ENCODE peak calls at places on chromosomes 11 and 22, in six cellular contexts. D is heart right ventricle, G is brain microvascular endothelial cell, F is body of pancreas, R is AG04450, B is HCT116. A is an unnamed sample.
A peak's percentile ranks its signal among the peaks of the same experiment; 100 is the strongest.

GRCh38 chr11:116610190-116610589 is 162.6 kb downstream of the BUD13 start:
- DNase-seq in D (no peak), G (no peak), F (no peak), R (no peak), B (no peak), A (no peak)

GRCh38 chr11:67303132-67303988 is at the start of gene SSH3:
- DNase-seq in D (peak; percentile 67), G (no peak), F (peak; percentile 83), R (no peak), B (peak; percentile 42), A (peak; percentile 70)

GRCh38 chr22:24325105-24325757 is 54.6 kb downstream of the SPECC1L start:
- DNase-seq in D (peak; percentile 53), G (peak; percentile 73), F (no peak), R (peak; percentile 57), B (no peak), A (peak; percentile 39)

GRCh38 chr11:8871283-8871775 is 39.7 kb upstream of the AKIP1 start:
- DNase-seq in D (peak; percentile 85), G (peak; percentile 81), F (peak; percentile 50), R (peak; percentile 87), B (peak; percentile 16), A (peak; percentile 70)

GRCh38 chr11:132779487-132779886 is 752.8 kb downstream of the OPCML start:
- DNase-seq in D (no peak), G (peak; percentile 12), F (no peak), R (no peak), B (no peak), A (peak; percentile 3)

GRCh38 chr11:134045799-134046635 is 22.9 kb upstream of the JAM3 start:
- DNase-seq in D (no peak), G (no peak), F (no peak), R (no peak), B (no peak), A (no peak)

GRCh38 chr11:129460714-129461113 is 85.1 kb downstream of the BARX2 start:
- DNase-seq in D (no peak), G (no peak), F (no peak), R (no peak), B (no peak), A (no peak)

GRCh38 chr11:22471405-22471804 is 133.2 kb downstream of the SLC17A6 start:
- DNase-seq in D (no peak), G (no peak), F (no peak), R (no peak), B (no peak), A (no peak)

GRCh38 chr11:1335811-1336761 is 26.7 kb upstream of the TOLLIP start:
- DNase-seq in D (peak; percentile 49), G (peak; percentile 33), F (peak; percentile 50), R (peak; percentile 36), B (no peak), A (peak; percentile 36)

GRCh38 chr11:6705905-6706535 is 22.9 kb upstream of the MRPL17 start:
- DNase-seq in D (peak; percentile 56), G (peak; percentile 69), F (peak; percentile 61), R (no peak), B (no peak), A (peak; percentile 21)

GRCh38 chr11:35148163-35148562 is 9.2 kb downstream of the CD44 start:
- DNase-seq in D (no peak), G (no peak), F (no peak), R (no peak), B (no peak), A (no peak)

GRCh38 chr11:126405906-126406305 is 50.4 kb downstream of the ST3GAL4 start:
- DNase-seq in D (no peak), G (no peak), F (no peak), R (no peak), B (peak; percentile 42), A (peak; percentile 26)

GRCh38 chr11:73240190-73240781 is 22.2 kb downstream of the P2RY2 start:
- DNase-seq in D (peak; percentile 92), G (no peak), F (peak; percentile 24), R (no peak), B (no peak), A (peak; percentile 25)

GRCh38 chr11:2444301-2445106 is at the start of the genes KCNQ1 and TRPM5:
- DNase-seq in D (no peak), G (no peak), F (peak; percentile 80), R (no peak), B (peak; percentile 24), A (no peak)

GRCh38 chr11:60703374-60703773 is 4.0 kb downstream of the MS4A8 start:
- DNase-seq in D (no peak), G (no peak), F (peak; percentile 88), R (no peak), B (no peak), A (no peak)

GRCh38 chr22:22666307-22667091 is 22.1 kb downstream of the GGTLC2 start:
- DNase-seq in D (no peak), G (peak; percentile 29), F (peak; percentile 41), R (no peak), B (no peak), A (no peak)

GRCh38 chr22:39456262-39457046 is at the start of gene MGAT3:
- DNase-seq in D (no peak), G (no peak), F (no peak), R (no peak), B (no peak), A (no peak)

GRCh38 chr22:19750666-19751490 is 9.7 kb upstream of the TBX1 start:
- DNase-seq in D (no peak), G (peak; percentile 14), F (no peak), R (peak; percentile 34), B (no peak), A (no peak)

GRCh38 chr11:93579187-93579773 is 36.1 kb upstream of the SMCO4 start:
- DNase-seq in D (no peak), G (no peak), F (no peak), R (no peak), B (no peak), A (no peak)

GRCh38 chr11:13354335-13354734 is 76.7 kb downstream of the BMAL1 start:
- DNase-seq in D (no peak), G (no peak), F (no peak), R (no peak), B (no peak), A (no peak)

DNA sequence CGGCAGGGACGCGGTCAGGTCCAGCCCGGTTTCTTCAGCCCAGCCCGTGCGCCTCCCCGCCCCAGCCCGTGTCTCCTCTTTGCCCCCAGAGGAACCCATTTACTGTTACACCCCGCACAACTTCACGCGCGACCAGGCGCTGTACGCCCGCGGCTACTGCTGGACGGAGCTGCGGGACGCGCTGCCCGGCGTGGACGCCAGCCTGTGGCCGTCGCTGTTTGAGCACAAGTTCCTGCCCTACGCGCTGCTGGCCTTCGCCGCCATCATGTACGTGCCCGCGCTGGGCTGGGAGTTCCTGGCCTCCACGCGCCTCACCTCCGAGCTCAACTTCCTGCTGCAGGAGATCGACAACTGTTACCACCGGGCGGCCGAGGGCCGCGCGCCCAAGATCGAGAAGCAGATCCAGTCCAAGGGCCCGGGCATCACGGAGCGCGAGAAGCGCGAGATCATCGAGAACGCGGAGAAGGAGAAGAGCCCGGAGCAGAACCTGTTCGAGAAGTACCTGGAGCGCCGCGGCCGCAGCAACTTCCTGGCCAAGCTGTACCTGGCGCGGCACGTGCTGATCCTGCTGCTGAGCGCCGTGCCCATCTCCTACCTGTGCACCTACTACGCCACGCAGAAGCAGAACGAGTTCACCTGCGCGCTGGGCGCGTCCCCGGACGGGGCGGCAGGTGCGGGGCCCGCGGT is 6.5 kb downstream of the PANX2 start:
- DNase-seq in D (no peak), G (no peak), F (no peak), R (no peak), B (no peak), A (no peak)
- H3K4me3 ChIP-seq in D (no peak overlapping the region), G (no peak overlapping the region), F (no peak overlapping the region), R (no peak overlapping the region), B (no peak overlapping the region), A (no peak overlapping the region)

GRCh38 chr11:33907419-33907818 is 15.5 kb upstream of the LMO2 start:
- DNase-seq in D (no peak), G (no peak), F (no peak), R (no peak), B (no peak), A (no peak)
- H3K4me3 ChIP-seq in D (no peak overlapping the region), G (no peak overlapping the region), F (no peak overlapping the region), R (no peak overlapping the region), B (no peak overlapping the region), A (no peak overlapping the region)

GRCh38 chr11:5631969-5632635 is 7.3 kb downstream of the TRIM34 start:
- DNase-seq in D (no peak), G (no peak), F (no peak), R (no peak), B (no peak), A (no peak)
- H3K4me3 ChIP-seq in D (no peak overlapping the region), G (no peak overlapping the region), F (no peak overlapping the region), R (no peak overlapping the region), B (no peak overlapping the region), A (no peak overlapping the region)

DNA sequence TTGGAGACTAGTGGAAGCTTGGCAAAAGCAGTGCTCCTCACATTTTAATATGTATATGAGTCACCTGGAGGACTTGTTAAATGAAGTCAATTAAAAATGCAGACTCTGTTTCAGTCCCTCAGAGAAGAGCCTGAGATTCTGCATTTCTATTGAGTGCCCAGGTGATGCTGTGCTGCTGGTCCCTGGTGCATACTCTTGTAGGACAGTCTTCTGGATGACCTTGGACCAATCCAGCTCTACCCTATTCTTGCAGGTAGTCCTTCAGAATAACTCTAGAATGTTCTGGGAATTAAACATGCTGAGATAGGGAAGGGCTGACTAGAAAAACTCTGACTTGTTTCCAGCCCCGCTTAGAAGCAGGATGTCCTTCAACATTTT is 115.9 kb downstream of the CASP12 start:
- DNase-seq in D (no peak), G (no peak), F (no peak), R (no peak), B (no peak), A (no peak)
- H3K4me3 ChIP-seq in D (no peak overlapping the region), G (no peak overlapping the region), F (no peak overlapping the region), R (no peak overlapping the region), B (no peak overlapping the region), A (no peak overlapping the region)

DNA sequence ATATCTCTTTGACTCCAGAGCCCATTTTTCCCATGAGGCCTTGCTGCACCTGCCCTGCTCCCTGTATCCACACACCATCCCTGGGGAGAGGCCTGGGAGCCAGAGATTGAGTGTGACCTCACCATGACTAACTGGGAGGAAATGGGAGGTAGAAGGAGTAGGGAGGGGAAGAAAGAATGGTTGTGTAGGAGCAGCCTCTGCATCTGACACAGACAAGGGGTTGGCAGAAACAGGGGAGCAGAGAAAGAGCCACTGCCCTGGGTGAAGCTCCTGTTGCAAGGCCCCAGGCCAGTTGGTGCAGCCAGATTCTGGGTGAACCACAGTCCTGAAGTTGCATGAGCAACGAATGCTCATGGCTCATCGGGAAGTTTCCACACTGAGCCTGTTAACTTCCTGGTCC is 32.4 kb downstream of the POU2F3 start:
- DNase-seq in D (no peak), G (peak; percentile 31), F (no peak), R (no peak), B (no peak), A (peak; percentile 85)
- H3K4me3 ChIP-seq in D (no peak overlapping the region), G (no peak overlapping the region), F (no peak overlapping the region), R (no peak overlapping the region), B (no peak overlapping the region), A (no peak overlapping the region)

A was measured in mammary epithelial cell.